ENCODE peak calls at places on chromosomes 2 and 18, in four cellular contexts. T is activated naive CD8-positive, alpha-beta T cell treated with anti-CD3 and anti-CD28 coated beads, Interleukin-2, amount 50 U/mL, for 24 hours; Q is T-cell; L is GM12865. S is an unnamed sample.

GRCh38 chr2:157173740-157174184 is 83.7 kb upstream of the GALNT5 start:
- DNase-seq in T (no peak), Q (no peak), L (no peak), S (no peak)

GRCh38 chr2:168589236-168589635 is 133.2 kb downstream of the CERS6 start:
- DNase-seq in T (no peak), Q (no peak), L (no peak), S (no peak)

GRCh38 chr2:241788572-241788971 is 11.9 kb downstream of the GAL3ST2 start:
- DNase-seq in T (peak; percentile 59), Q (no peak), L (peak; percentile 87), S (no peak)

GRCh38 chr2:46024146-46024779 is 272.9 kb upstream of the EPAS1 start:
- DNase-seq in T (no peak), Q (no peak), L (no peak), S (no peak)

GRCh38 chr2:35614640-35615039 is 740.9 kb upstream of the CRIM1 start:
- DNase-seq in T (no peak), Q (no peak), L (no peak), S (no peak)

GRCh38 chr2:191899442-191899841 is 52.6 kb upstream of the CAVIN2 start:
- DNase-seq in T (no peak), Q (no peak), L (no peak), S (no peak)

GRCh38 chr2:241534293-241534692 is 24.3 kb upstream of the BOK start:
- DNase-seq in T (no peak), Q (no peak), L (no peak), S (no peak)

GRCh38 chr2:148350211-148350610 is 294.3 kb upstream of the EPC2 start:
- DNase-seq in T (no peak), Q (no peak), L (no peak), S (no peak)

GRCh38 chr18:49459404-49460171 is 857 bp downstream of the DYM start:
- DNase-seq in T (peak; percentile 13), Q (no peak), L (peak; percentile 52), S (no peak)

GRCh38 chr2:201220102-201220570 is 37.2 kb downstream of the CASP10 start:
- DNase-seq in T (no peak), Q (no peak), L (no peak), S (no peak)

GRCh38 chr2:26000561-26001211 is 18.4 kb upstream of the KIF3C start:
- DNase-seq in T (no peak), Q (no peak), L (no peak), S (no peak)

GRCh38 chr18:11761553-11761952 is 72.5 kb downstream of the GNAL start:
- DNase-seq in T (no peak), Q (no peak), L (peak; percentile 6), S (no peak)

GRCh38 chr18:49974079-49974478 is 160.7 kb upstream of the ACAA2 start:
- DNase-seq in T (no peak), Q (no peak), L (no peak), S (no peak)

GRCh38 chr2:234245945-234246344 is 195.4 kb downstream of the SPP2 start:
- DNase-seq in T (no peak), Q (no peak), L (no peak), S (no peak)

GRCh38 chr2:240326246-240326645 is 109.2 kb upstream of the GPC1 start:
- DNase-seq in T (no peak), Q (no peak), L (no peak), S (no peak)

GRCh38 chr2:181077128-181077709 is 96.8 kb downstream of the UBE2E3 start:
- DNase-seq in T (no peak), Q (no peak), L (peak; percentile 79), S (peak; percentile 9)

GRCh38 chr2:103159018-103159417 is 397.2 kb downstream of the TMEM182 start:
- DNase-seq in T (no peak), Q (no peak), L (no peak), S (no peak)

GRCh38 chr2:216819055-216819454 is 40.8 kb downstream of the TNP1 start:
- DNase-seq in T (no peak), Q (no peak), L (no peak), S (no peak)

S was measured in NCI-H2107.